ENCODE peak calls at places on chromosomes 2 and 18, in eight cellular contexts. T is OCI-LY7, Z is foreskin fibroblast, R is nephron progenitor cell, F is Peyer's patch, V is type B pancreatic cell, E is epithelial cell of esophagus, B is GM20000. G is an unnamed sample.

GRCh38 chr2:56314809-56315208 is 131.0 kb downstream of the CCDC85A start:
- DNase-seq in V (no peak), E (no peak), R (no peak), T (no peak), B (no peak), F (no peak), Z (no peak), G (no peak)

GRCh38 chr2:26430826-26431225 is 29.1 kb downstream of the DRC1 start:
- DNase-seq in E (peak), R (no peak), V (no peak), B (no peak), Z (peak), T (no peak), F (no peak), G (no peak)

GRCh38 chr2:137467246-137467862 is 496.9 kb upstream of the HNMT start:
- DNase-seq in F (peak), V (no peak), E (peak), R (peak), Z (peak), T (peak), B (peak), G (peak)

GRCh38 chr2:132446460-132446859 is 29.9 kb downstream of the GPR39 start:
- DNase-seq in Z (no peak), B (no peak), T (no peak), E (no peak), V (no peak), R (no peak), F (no peak), G (no peak)

GRCh38 chr2:88556026-88556425 is 71.2 kb downstream of the EIF2AK3 start:
- DNase-seq in Z (no peak), F (no peak), V (no peak), T (no peak), B (no peak), R (no peak), E (no peak), G (no peak)

GRCh38 chr2:28004086-28004485 is 113.6 kb downstream of the BABAM2 start:
- DNase-seq in F (no peak), B (no peak), Z (peak), E (peak), T (no peak), R (no peak), V (no peak), G (no peak)

GRCh38 chr2:133286326-133286922 is 281.8 kb downstream of the NCKAP5 start:
- DNase-seq in E (peak), V (no peak), F (no peak), R (no peak), B (no peak), Z (no peak), T (no peak), G (no peak)

GRCh38 chr2:9206991-9207640 is 504 bp downstream of the ASAP2 start:
- DNase-seq in T (no peak), F (no peak), E (peak), Z (no peak), R (no peak), B (peak), V (peak), G (peak)

GRCh38 chr2:32680937-32681336 is 53.1 kb downstream of the TTC27 start:
- DNase-seq in R (no peak), Z (peak), T (no peak), F (no peak), B (no peak), V (no peak), E (no peak), G (no peak)

GRCh38 chr2:96547203-96547641 is 10.7 kb downstream of the ARID5A start:
- DNase-seq in F (peak), B (no peak), R (no peak), V (no peak), Z (no peak), E (no peak), T (no peak), G (no peak)

GRCh38 chr18:39622431-39622830 is 2056.8 kb upstream of the CELF4 start:
- DNase-seq in V (no peak), F (no peak), T (no peak), Z (peak), R (no peak), E (no peak), B (no peak), G (no peak)

GRCh38 chr2:209946539-209946938 is 55.9 kb upstream of the RPE start:
- DNase-seq in E (peak), B (no peak), R (no peak), F (no peak), V (no peak), Z (no peak), T (no peak), G (no peak)

GRCh38 chr2:137689549-137689948 is 274.7 kb upstream of the HNMT start:
- DNase-seq in Z (no peak), R (no peak), F (no peak), T (no peak), V (no peak), B (no peak), E (no peak), G (no peak)

GRCh38 chr18:79515331-79515730 is 119.6 kb downstream of the NFATC1 start:
- DNase-seq in B (no peak), E (no peak), F (no peak), T (no peak), R (no peak), V (no peak), Z (no peak), G (no peak)

DNA sequence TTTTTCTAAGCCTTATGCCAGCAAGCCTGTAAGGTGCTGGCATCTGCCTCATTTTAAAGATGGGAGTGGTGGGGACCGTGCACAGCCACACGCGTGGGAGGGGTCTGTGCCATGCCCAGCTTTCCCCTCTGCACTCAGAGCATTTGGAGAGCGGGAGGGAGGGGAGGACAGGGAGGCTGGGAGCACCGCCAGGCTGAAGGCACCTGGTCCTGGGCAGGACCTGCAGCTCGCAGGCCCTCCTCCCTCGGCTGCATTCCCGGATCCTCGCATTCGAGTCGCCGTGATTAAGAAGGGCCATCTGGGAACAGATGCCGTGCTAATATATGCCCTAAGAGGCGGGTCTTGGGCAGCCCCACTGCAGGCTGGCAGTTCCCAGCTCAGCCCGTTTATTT is 84.0 kb downstream of the PTGR3 start:
- DNase-seq in B (no peak), F (peak), Z (no peak), R (no peak), V (no peak), T (no peak), E (no peak), G (no peak)
- TF ChIP-seq CTCF in B (no peak), F (no peak), Z (no peak), R (no peak), V (no peak), T (no peak), E (no peak), G (no peak)

DNA sequence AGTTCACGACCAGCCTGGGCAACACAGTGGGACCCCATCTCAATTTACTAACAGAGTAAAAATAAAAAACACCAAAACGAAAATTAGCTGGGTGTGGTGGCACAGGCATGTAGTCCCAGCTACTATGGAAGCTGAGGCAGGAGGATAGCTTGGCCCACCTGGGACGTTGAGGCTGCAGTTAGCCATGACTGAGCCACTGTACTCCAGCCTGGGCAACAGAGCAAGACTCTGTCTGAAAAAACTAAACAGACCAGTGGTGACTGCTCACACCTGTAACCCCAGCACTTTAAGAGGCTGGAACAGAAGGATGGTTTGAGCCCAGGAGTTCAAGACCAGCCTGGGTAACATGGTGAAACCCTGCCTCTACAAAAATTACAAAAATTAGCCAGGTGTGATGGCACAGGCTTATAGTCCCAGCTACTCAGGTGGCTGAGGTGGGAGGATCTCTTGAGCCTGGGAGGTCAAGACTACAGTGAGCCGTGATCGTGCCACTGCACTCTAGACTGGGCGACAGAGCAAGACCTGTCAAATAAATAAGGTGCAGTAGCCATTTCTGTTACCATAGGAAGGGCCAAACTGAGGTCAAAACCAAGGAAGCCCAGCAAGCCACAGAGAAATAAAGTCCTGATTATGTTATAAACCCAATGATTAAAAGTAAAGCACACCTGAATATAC is 14.0 kb downstream of the USP34 start:
- DNase-seq in R (no peak), E (no peak), F (peak), V (no peak), B (no peak), T (no peak), Z (no peak), G (no peak)
- TF ChIP-seq CTCF in R (no peak), E (no peak), F (no peak), V (no peak), B (no peak), T (no peak), Z (no peak), G (no peak)

DNA sequence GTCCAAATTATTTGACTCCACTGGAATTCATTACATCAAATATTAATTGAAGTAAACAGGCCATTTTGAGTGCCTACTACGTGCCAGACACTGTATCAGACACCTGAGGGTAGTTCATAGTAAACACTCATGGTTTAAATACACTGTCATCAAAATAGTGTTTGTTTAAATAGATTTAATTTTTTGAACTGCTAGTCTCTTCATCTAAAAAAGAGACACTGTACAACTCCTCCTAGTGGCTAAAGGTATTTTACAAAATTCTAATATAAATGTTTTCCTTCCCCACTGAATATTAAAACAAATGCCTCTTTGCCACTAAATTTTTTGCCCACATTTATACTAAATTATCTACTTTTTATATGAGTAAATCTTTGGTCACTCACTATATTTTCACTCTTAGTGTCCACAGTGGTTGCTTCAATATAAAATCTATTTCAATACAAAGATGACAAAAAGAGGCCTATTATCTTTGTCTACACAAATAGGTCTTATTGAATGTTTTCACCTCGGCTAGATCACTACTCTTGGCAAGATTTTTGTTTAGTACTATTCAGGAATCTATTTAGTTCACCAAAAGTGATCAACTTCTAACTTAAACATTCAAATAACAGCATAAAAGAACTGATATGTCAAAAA is 122.1 kb downstream of the TMEM247 start:
- DNase-seq in V (no peak), R (no peak), T (peak), E (no peak), F (no peak), Z (no peak), B (no peak), G (peak)
- TF ChIP-seq CTCF in V (peak), R (peak), T (peak), E (peak), F (peak), Z (peak), B (no peak), G (peak)

GRCh38 chr18:29198834-29199233 is 1021.9 kb upstream of the CDH2 start:
- DNase-seq in E (no peak), V (no peak), Z (no peak), F (no peak), B (no peak), T (no peak), R (no peak), G (no peak)
- TF ChIP-seq CTCF in E (no peak), V (no peak), Z (no peak), F (no peak), B (no peak), T (no peak), R (no peak), G (no peak)

GRCh38 chr2:143205106-143205764 is 76.0 kb downstream of the ARHGAP15 start:
- DNase-seq in T (peak), V (no peak), B (peak), E (peak), R (no peak), Z (no peak), F (no peak), G (no peak)
- TF ChIP-seq CTCF in T (peak), V (peak), B (peak), E (peak), R (no peak), Z (peak), F (peak), G (peak)